ENCODE peak calls at places on chromosomes 1 and 21, in five cellular contexts. U is astrocyte of the spinal cord, D is choroid plexus epithelial cell, Y is WERI-Rb-1, K is right lobe of liver. G is an unnamed sample.

GRCh38 chr1:41540886-41541591 is 56.6 kb upstream of the EDN2 start:
- DNase-seq in U (no peak), D (peak; percentile 26), Y (no peak), K (peak; percentile 24), G (no peak)

GRCh38 chr21:26089730-26090129 is 80.8 kb downstream of the APP start:
- DNase-seq in U (no peak), D (no peak), Y (no peak), K (no peak), G (no peak)

GRCh38 chr1:232302376-232303049 is 327.4 kb downstream of the SIPA1L2 start:
- DNase-seq in U (no peak), D (no peak), Y (peak; percentile 34), K (no peak), G (no peak)

GRCh38 chr21:41706678-41707077 is 60.2 kb downstream of the RIPK4 start:
- DNase-seq in U (no peak), D (peak; percentile 41), Y (no peak), K (no peak), G (no peak)

GRCh38 chr1:217630711-217631591 is at the start of the genes GPATCH2 and SPATA17:
- DNase-seq in U (peak; percentile 93), D (peak; percentile 95), Y (peak; percentile 85), K (peak; percentile 83), G (peak; percentile 76)

GRCh38 chr1:41728403-41729202 is 190.1 kb downstream of the HIVEP3 start:
- DNase-seq in U (no peak), D (no peak), Y (peak; percentile 50), K (no peak), G (no peak)

GRCh38 chr21:44847261-44848056 is 26.0 kb downstream of the PTTG1IP start:
- DNase-seq in U (no peak), D (no peak), Y (no peak), K (no peak), G (no peak)

GRCh38 chr1:219733511-219733910 is 120.6 kb upstream of the ZC3H11B start:
- DNase-seq in U (no peak), D (no peak), Y (no peak), K (no peak), G (no peak)

GRCh38 chr1:26887125-26887524 is 3.0 kb downstream of the GPN2 start:
- DNase-seq in U (peak; percentile 47), D (peak; percentile 73), Y (no peak), K (no peak), G (no peak)

GRCh38 chr1:241957692-241958494 is at the start of gene BECN2:
- DNase-seq in U (no peak), D (no peak), Y (no peak), K (no peak), G (no peak)
- TF ChIP-seq CTCF in U (no peak), D (no peak), Y (no peak), K (no peak), G (no peak)

GRCh38 chr1:18991585-18991984 is 35.1 kb upstream of the IFFO2 start:
- DNase-seq in U (no peak), D (no peak), Y (no peak), K (no peak), G (no peak)
- TF ChIP-seq CTCF in U (no peak), D (no peak), Y (no peak), K (no peak), G (no peak)

GRCh38 chr1:208237241-208237640 is 6.9 kb downstream of the PLXNA2 start:
- DNase-seq in U (peak; percentile 44), D (peak; percentile 54), Y (no peak), K (peak; percentile 0), G (no peak)

GRCh38 chr1:208235356-208235982 is 8.7 kb downstream of the PLXNA2 start:
- DNase-seq in U (no peak), D (no peak), Y (peak; percentile 59), K (no peak), G (no peak)

GRCh38 chr1:208234721-208235120 is 9.5 kb downstream of the PLXNA2 start:
- DNase-seq in U (no peak), D (no peak), Y (no peak), K (no peak), G (no peak)

GRCh38 chr1:208233978-208234377 is 10.2 kb downstream of the PLXNA2 start:
- DNase-seq in U (no peak), D (no peak), Y (no peak), K (no peak), G (no peak)

GRCh38 chr1:208235983-208236761 is 8.0 kb downstream of the PLXNA2 start:
- DNase-seq in U (peak; percentile 85), D (peak; percentile 82), Y (no peak), K (no peak), G (no peak)
- TF ChIP-seq CTCF in U (no peak), D (peak; percentile 18), Y (no peak), K (no peak), G (no peak)

DNA sequence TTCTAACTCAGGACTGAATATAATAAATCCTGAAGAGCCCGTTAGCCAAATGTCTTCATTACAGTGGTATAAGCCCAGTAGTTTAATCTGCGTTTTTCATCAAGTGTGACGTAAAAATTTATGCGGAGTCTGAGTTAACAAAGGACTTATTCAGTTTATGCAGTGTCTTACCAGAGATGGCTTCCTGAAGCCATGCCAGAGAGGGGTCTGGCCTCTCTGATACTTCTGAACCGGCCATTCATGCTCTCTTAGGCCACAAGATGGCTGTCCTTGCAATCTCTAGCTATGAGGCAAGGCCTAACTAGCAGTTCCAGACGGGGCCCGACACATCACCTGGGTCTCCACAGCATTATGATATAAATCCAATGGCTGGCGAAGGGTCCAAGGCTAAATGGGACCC is 101.4 kb downstream of the TEX35 start:
- DNase-seq in U (no peak), D (no peak), Y (peak; percentile 70), K (no peak), G (no peak)
- TF ChIP-seq CTCF in U (no peak), D (no peak), Y (peak; percentile 46), K (no peak), G (no peak)

DNA sequence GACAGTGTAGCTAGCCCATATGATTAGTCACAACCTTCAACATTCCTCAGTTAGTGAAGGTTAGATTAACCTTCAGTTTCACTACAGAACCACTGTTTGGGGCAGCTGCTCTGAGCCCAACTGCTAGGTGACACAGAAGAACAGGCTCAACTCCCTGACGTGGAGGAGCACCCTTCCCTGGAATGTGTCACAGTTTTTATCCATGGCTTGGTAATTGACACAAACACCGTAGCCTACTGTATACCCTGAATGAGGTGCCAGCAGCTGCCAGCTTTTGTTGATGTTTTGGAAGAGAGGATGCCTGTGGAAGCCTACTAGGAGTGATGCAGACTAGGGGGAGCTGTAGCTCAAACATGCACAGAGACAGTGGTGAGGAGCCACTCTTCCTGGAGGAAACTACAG is 56.6 kb upstream of the CR2 start:
- DNase-seq in U (no peak), D (peak; percentile 19), Y (no peak), K (no peak), G (no peak)
- TF ChIP-seq CTCF in U (no peak), D (peak; percentile 30), Y (peak; percentile 31), K (no peak), G (no peak)

GRCh38 chr1:12055259-12055658 is 7.8 kb upstream of the TNFRSF8 start:
- DNase-seq in U (no peak), D (no peak), Y (no peak), K (no peak), G (no peak)

GRCh38 chr1:12052008-12052573 is 11.0 kb upstream of the TNFRSF8 start:
- DNase-seq in U (peak; percentile 76), D (peak; percentile 87), Y (no peak), K (no peak), G (no peak)

GRCh38 chr1:12051361-12051760 is 11.7 kb upstream of the TNFRSF8 start:
- DNase-seq in U (no peak), D (no peak), Y (no peak), K (no peak), G (no peak)

GRCh38 chr1:12053752-12054548 is 9.2 kb upstream of the TNFRSF8 start:
- DNase-seq in U (no peak), D (no peak), Y (no peak), K (no peak), G (peak; percentile 85)

GRCh38 chr1:12052997-12053686 is 10.0 kb upstream of the TNFRSF8 start:
- DNase-seq in U (no peak), D (no peak), Y (no peak), K (no peak), G (no peak)
- TF ChIP-seq CTCF in U (no peak), D (no peak), Y (no peak), K (no peak), G (peak; percentile 9)